ENCODE peak calls at places on chromosomes 12 and 14, in eight cellular contexts. I is stimulated activated CD4-positive, alpha-beta T cell treated with anti-CD3 and anti-CD28 coated beads, Interleukin-4, amount 100 ng/mL, for 48 hours; Y is Right ventricle myocardium superior; G is CD8-positive, alpha-beta T cell; B is activated CD4-positive, alpha-beta T cell treated with anti-CD3 and anti-CD28 coated beads for 36 hours; N is bronchial epithelial cell; X is NCI-H2029; W is right lobe of liver. U is an unnamed sample.

GRCh38 chr14:29643415-29644206 is 284.0 kb downstream of the PRKD1 start:
- DNase-seq in I (no peak), Y (no peak), G (no peak), B (no peak), N (peak), X (no peak), W (no peak), U (no peak)

GRCh38 chr14:49892301-49892635 is 614 bp upstream of the ARF6 start:
- DNase-seq in I (peak), Y (no peak), G (peak), B (peak), N (peak), X (peak), W (no peak), U (no peak)

GRCh38 chr14:93150227-93151206 is 34.2 kb downstream of the MOAP1 start:
- DNase-seq in I (no peak), Y (no peak), G (no peak), B (no peak), N (peak), X (no peak), W (peak), U (no peak)

GRCh38 chr14:104893435-104894207 is 28.6 kb downstream of the CEP170B start:
- DNase-seq in I (no peak), Y (no peak), G (no peak), B (peak), N (no peak), X (no peak), W (peak), U (no peak)

GRCh38 chr12:132246997-132247717 is 82.2 kb downstream of the GALNT9 start:
- DNase-seq in I (no peak), Y (peak), G (no peak), B (no peak), N (no peak), X (no peak), W (no peak), U (no peak)

GRCh38 chr14:101673873-101674272 is 87.6 kb upstream of the PPP2R5C start:
- DNase-seq in I (no peak), Y (no peak), G (no peak), B (no peak), N (no peak), X (no peak), W (no peak), U (no peak)

GRCh38 chr14:20818861-20819260 is 16.2 kb upstream of the RNASE1 start:
- DNase-seq in I (no peak), Y (no peak), G (no peak), B (peak), N (no peak), X (no peak), W (no peak), U (no peak)

GRCh38 chr12:34605510-34605887 is 583.2 kb downstream of the ALG10 start:
- DNase-seq in I (no peak), Y (no peak), G (no peak), B (no peak), N (no peak), X (no peak), W (peak), U (no peak)

GRCh38 chr14:47917344-47917954 is 242.0 kb upstream of the MDGA2 start:
- DNase-seq in I (no peak), Y (no peak), G (no peak), B (peak), N (peak), X (peak), W (no peak), U (no peak)

GRCh38 chr12:47222592-47222959 is 142.8 kb upstream of the AMIGO2 start:
- DNase-seq in I (no peak), Y (no peak), G (no peak), B (no peak), N (no peak), X (no peak), W (no peak), U (no peak)

GRCh38 chr12:119328111-119328510 is 6.4 kb upstream of the CCDC60 start:
- DNase-seq in I (no peak), Y (no peak), G (no peak), B (peak), N (peak), X (peak), W (no peak), U (no peak)

GRCh38 chr14:52906141-52906601 is 44.7 kb downstream of the FERMT2 start:
- DNase-seq in I (no peak), Y (no peak), G (no peak), B (no peak), N (peak), X (no peak), W (no peak), U (no peak)

GRCh38 chr12:79426121-79426520 is 264.6 kb downstream of the PAWR start:
- DNase-seq in I (no peak), Y (no peak), G (no peak), B (no peak), N (no peak), X (no peak), W (no peak), U (no peak)

GRCh38 chr14:76653875-76654572 is 107.2 kb upstream of the VASH1 start:
- DNase-seq in I (no peak), Y (no peak), G (no peak), B (no peak), N (no peak), X (peak), W (no peak), U (peak)

GRCh38 chr12:59404109-59404650 is 191.6 kb upstream of the SLC16A7 start:
- DNase-seq in I (no peak), Y (no peak), G (no peak), B (no peak), N (no peak), X (no peak), W (no peak), U (no peak)

GRCh38 chr14:91453744-91454143 is 36.1 kb upstream of the CCDC88C start:
- DNase-seq in I (no peak), Y (no peak), G (no peak), B (no peak), N (no peak), X (no peak), W (no peak), U (no peak)